ENCODE peak calls at places on chromosome 21, in seven cellular contexts. One of them, this sample, is unnamed.

GRCh38 chr21:46421756-46422555 is 36.7 kb upstream of the DIP2A start:
- DNase-seq in Panc1: no peak
- DNase-seq in fibroblast of mammary gland: no peak
- DNase-seq in HepG2: no peak
- DNase-seq in HL-60: no peak
- DNase-seq in MM.1S: no peak
- DNase-seq in heart right ventricle: no peak
- DNase-seq in this sample: no peak

GRCh38 chr21:42527127-42527488 is 13.5 kb downstream of the SLC37A1 start:
- DNase-seq in HL-60: no peak
- DNase-seq in Panc1: no peak
- DNase-seq in HepG2: no peak
- DNase-seq in fibroblast of mammary gland: no peak
- DNase-seq in heart right ventricle: no peak
- DNase-seq in MM.1S: no peak
- DNase-seq in this sample: no peak

GRCh38 chr21:42429856-42430255 is 26.2 kb downstream of the UBASH3A start:
- DNase-seq in Panc1: no peak
- DNase-seq in fibroblast of mammary gland: no peak
- DNase-seq in heart right ventricle: no peak
- DNase-seq in HL-60: no peak
- DNase-seq in HepG2: no peak
- DNase-seq in MM.1S: no peak
- DNase-seq in this sample: no peak

GRCh38 chr21:41289431-41289830 is 27.2 kb upstream of the FAM3B start:
- DNase-seq in HepG2: peak
- DNase-seq in MM.1S: no peak
- DNase-seq in HL-60: no peak
- DNase-seq in fibroblast of mammary gland: peak
- DNase-seq in Panc1: no peak
- DNase-seq in heart right ventricle: no peak
- DNase-seq in this sample: no peak

GRCh38 chr21:40901690-40902089 is 54.7 kb upstream of the DSCAM start:
- DNase-seq in HL-60: no peak
- DNase-seq in heart right ventricle: peak
- DNase-seq in MM.1S: no peak
- DNase-seq in Panc1: no peak
- DNase-seq in fibroblast of mammary gland: no peak
- DNase-seq in HepG2: no peak
- DNase-seq in this sample: no peak

GRCh38 chr21:26405735-26406361 is 167.2 kb downstream of the CYYR1 start:
- DNase-seq in Panc1: no peak
- DNase-seq in MM.1S: peak
- DNase-seq in fibroblast of mammary gland: peak
- DNase-seq in heart right ventricle: no peak
- DNase-seq in HL-60: no peak
- DNase-seq in HepG2: no peak
- DNase-seq in this sample: peak

GRCh38 chr21:42239973-42240372 is 21.0 kb downstream of the ABCG1 start:
- DNase-seq in fibroblast of mammary gland: no peak
- DNase-seq in Panc1: no peak
- DNase-seq in HL-60: no peak
- DNase-seq in MM.1S: no peak
- DNase-seq in HepG2: no peak
- DNase-seq in heart right ventricle: no peak
- DNase-seq in this sample: no peak

GRCh38 chr21:45999581-46000181 is 18.1 kb downstream of the COL6A1 start:
- DNase-seq in HepG2: no peak
- DNase-seq in HL-60: no peak
- DNase-seq in fibroblast of mammary gland: no peak
- DNase-seq in Panc1: no peak
- DNase-seq in heart right ventricle: peak
- DNase-seq in MM.1S: no peak
- DNase-seq in this sample: no peak

GRCh38 chr21:38039841-38040240 is 123.6 kb upstream of the KCNJ6 start:
- DNase-seq in fibroblast of mammary gland: no peak
- DNase-seq in Panc1: no peak
- DNase-seq in heart right ventricle: no peak
- DNase-seq in MM.1S: no peak
- DNase-seq in HepG2: no peak
- DNase-seq in HL-60: no peak
- DNase-seq in this sample: no peak

GRCh38 chr21:39483917-39484316 is 32.1 kb downstream of the SH3BGR start:
- DNase-seq in HL-60: no peak
- DNase-seq in heart right ventricle: no peak
- DNase-seq in Panc1: no peak
- DNase-seq in fibroblast of mammary gland: peak
- DNase-seq in MM.1S: no peak
- DNase-seq in HepG2: no peak
- DNase-seq in this sample: peak

GRCh38 chr21:42337276-42337675 is 13.5 kb downstream of the TFF2 start:
- DNase-seq in Panc1: no peak
- DNase-seq in fibroblast of mammary gland: no peak
- DNase-seq in heart right ventricle: no peak
- DNase-seq in MM.1S: no peak
- DNase-seq in HepG2: no peak
- DNase-seq in HL-60: no peak
- DNase-seq in this sample: no peak

GRCh38 chr21:34992736-34993135 is 56.4 kb downstream of the RUNX1 start:
- DNase-seq in HL-60: no peak
- DNase-seq in MM.1S: no peak
- DNase-seq in fibroblast of mammary gland: peak
- DNase-seq in heart right ventricle: no peak
- DNase-seq in HepG2: no peak
- DNase-seq in Panc1: no peak
- DNase-seq in this sample: peak

GRCh38 chr21:42169758-42170157 is 49.2 kb upstream of the ABCG1 start:
- DNase-seq in fibroblast of mammary gland: no peak
- DNase-seq in HepG2: no peak
- DNase-seq in Panc1: no peak
- DNase-seq in HL-60: no peak
- DNase-seq in heart right ventricle: no peak
- DNase-seq in MM.1S: no peak
- DNase-seq in this sample: no peak

GRCh38 chr21:38227401-38227800 is 29.4 kb upstream of the KCNJ15 start:
- DNase-seq in MM.1S: no peak
- DNase-seq in heart right ventricle: no peak
- DNase-seq in fibroblast of mammary gland: no peak
- DNase-seq in Panc1: no peak
- DNase-seq in HL-60: no peak
- DNase-seq in HepG2: no peak
- DNase-seq in this sample: no peak

GRCh38 chr21:31710586-31710985 is 21.3 kb downstream of the SCAF4 start:
- DNase-seq in MM.1S: no peak
- DNase-seq in HepG2: no peak
- DNase-seq in heart right ventricle: no peak
- DNase-seq in HL-60: no peak
- DNase-seq in fibroblast of mammary gland: peak
- DNase-seq in Panc1: no peak
- DNase-seq in this sample: peak

DNA sequence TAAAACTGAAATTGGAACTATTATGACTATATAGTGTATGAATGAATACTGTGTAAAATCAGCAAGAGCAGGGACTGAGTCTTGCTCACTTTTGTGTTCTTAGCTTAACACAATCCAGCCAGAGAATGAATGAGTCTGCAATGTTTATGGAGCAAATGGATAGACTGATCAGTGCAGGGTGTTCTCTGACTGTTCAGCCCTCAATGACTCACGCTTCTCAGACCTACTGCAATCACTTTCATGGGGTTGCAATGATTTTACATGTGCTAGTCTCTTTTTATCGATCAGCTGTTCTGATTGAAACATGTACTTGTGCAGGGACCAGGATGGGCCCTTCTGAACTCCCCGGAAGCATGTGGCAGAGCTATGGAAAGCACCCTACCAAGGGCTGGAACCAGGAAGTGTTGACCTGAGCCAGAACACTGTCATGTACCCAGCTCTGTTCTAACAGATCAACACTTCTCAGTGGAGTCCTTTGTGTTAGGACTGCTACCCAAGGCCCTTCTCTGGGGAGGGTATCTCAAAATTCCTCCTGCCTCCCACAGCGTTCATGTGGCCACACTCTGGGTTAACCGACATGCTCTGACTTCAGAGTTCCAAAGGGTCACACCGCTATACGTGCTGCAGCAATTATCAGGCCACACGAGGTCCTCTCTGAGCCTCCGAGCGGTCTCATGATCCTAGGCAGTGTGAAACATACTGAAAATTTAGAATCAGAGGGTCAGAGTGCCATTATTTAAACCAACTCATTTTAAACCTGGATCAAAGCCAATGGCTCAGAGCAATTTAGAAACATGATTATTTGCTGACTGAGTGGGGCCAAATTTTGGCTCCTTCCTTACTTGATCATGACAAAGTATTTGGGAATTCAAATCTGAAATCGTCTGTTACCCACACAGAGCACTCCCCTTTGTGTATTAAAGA is 35.2 kb downstream of the GRIK1 start:
- DNase-seq in HL-60: no peak
- DNase-seq in MM.1S: no peak
- DNase-seq in fibroblast of mammary gland: peak
- DNase-seq in Panc1: no peak
- DNase-seq in HepG2: no peak
- DNase-seq in heart right ventricle: no peak
- DNase-seq in this sample: peak
- H3K4me3 ChIP-seq in HL-60: no peak
- H3K4me3 ChIP-seq in MM.1S: no peak
- H3K4me3 ChIP-seq in fibroblast of mammary gland: no peak
- H3K4me3 ChIP-seq in Panc1: no peak
- H3K4me3 ChIP-seq in HepG2: no peak
- H3K4me3 ChIP-seq in heart right ventricle: no peak
- H3K4me3 ChIP-seq in this sample: no peak

DNA sequence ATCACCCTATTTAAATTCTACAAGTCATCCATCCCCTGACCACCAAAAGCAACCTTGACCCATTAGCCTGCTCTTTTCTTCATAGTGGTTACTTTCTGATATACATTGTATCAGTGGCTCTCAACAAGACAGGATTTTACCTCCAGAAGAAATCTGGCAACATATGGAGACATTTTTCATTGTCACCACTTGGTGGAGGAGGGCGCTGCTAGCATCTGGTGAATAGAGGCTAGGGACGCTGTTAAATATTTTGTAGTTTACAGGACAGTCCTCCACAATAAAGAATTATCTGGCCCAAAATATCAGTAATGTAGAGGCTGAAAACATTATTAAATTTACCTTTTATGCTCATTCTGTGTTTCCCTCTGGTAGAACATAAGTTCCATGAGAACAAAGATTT is 6.1 kb downstream of the HSPA13 start:
- DNase-seq in heart right ventricle: no peak
- DNase-seq in MM.1S: no peak
- DNase-seq in Panc1: no peak
- DNase-seq in HepG2: no peak
- DNase-seq in fibroblast of mammary gland: no peak
- DNase-seq in HL-60: no peak
- DNase-seq in this sample: no peak
- TF ChIP-seq CTCF in heart right ventricle: no peak
- TF ChIP-seq CTCF in MM.1S: peak
- TF ChIP-seq CTCF in Panc1: peak
- TF ChIP-seq CTCF in HepG2: no peak
- TF ChIP-seq CTCF in fibroblast of mammary gland: no peak
- TF ChIP-seq CTCF in HL-60: no peak
- TF ChIP-seq CTCF in this sample: no peak

GRCh38 chr21:43806017-43806710 is 16.8 kb downstream of the RRP1 start:
- DNase-seq in HepG2: no peak
- DNase-seq in MM.1S: no peak
- DNase-seq in fibroblast of mammary gland: no peak
- DNase-seq in HL-60: no peak
- DNase-seq in heart right ventricle: no peak
- DNase-seq in Panc1: no peak
- DNase-seq in this sample: no peak
- H3K4me3 ChIP-seq in HepG2: no peak
- H3K4me3 ChIP-seq in MM.1S: no peak
- H3K4me3 ChIP-seq in fibroblast of mammary gland: no peak
- H3K4me3 ChIP-seq in HL-60: no peak
- H3K4me3 ChIP-seq in heart right ventricle: no peak
- H3K4me3 ChIP-seq in Panc1: no peak
- H3K4me3 ChIP-seq in this sample: no peak

DNA sequence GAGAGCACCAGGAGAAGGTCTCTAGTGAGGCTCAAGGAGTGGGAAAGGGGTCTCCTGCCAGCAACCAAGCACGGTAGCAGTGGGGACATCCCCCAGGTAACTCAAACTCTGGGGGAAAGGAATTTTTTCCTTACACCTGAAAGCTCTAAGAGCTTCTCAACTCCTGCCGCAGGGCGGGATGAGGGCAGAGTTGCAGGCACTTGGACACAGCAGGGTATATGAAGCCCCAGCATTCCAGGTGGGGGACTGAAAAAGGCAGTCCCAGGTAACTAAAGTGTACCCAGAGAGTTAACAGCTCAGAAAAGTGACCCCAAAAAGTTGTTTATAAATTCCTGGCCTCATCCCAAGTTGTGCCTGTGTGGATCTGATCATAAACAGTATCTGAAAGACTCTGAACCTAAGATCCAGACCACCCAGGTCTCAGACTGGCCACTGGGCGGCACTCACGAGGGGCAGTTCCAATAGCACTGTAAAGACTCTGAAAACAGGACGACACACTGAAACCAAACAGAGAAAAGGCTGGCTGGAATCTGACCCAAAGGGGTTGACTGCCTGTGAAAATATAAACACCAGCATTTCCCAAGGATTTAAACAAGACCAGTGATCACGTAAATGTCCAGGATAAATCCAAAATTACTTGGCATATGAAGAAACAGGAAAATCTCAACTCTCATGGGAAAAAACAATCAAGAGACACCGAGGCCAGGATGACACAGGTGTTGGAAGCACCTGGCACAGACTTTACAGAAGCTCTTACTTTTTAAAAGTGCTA is 47.5 kb downstream of the HSF2BP start:
- DNase-seq in HL-60: peak
- DNase-seq in fibroblast of mammary gland: peak
- DNase-seq in HepG2: peak
- DNase-seq in MM.1S: peak
- DNase-seq in heart right ventricle: peak
- DNase-seq in Panc1: no peak
- DNase-seq in this sample: peak
- TF ChIP-seq CTCF in HL-60: peak
- TF ChIP-seq CTCF in fibroblast of mammary gland: peak
- TF ChIP-seq CTCF in HepG2: peak
- TF ChIP-seq CTCF in MM.1S: peak
- TF ChIP-seq CTCF in heart right ventricle: peak
- TF ChIP-seq CTCF in Panc1: peak
- TF ChIP-seq CTCF in this sample: peak

GRCh38 chr21:33684068-33684467 is 41.8 kb downstream of the ITSN1 start:
- DNase-seq in HepG2: no peak
- DNase-seq in HL-60: no peak
- DNase-seq in fibroblast of mammary gland: no peak
- DNase-seq in heart right ventricle: no peak
- DNase-seq in Panc1: no peak
- DNase-seq in MM.1S: no peak
- DNase-seq in this sample: no peak

GRCh38 chr21:33684923-33685560 is 42.7 kb downstream of the ITSN1 start:
- DNase-seq in heart right ventricle: no peak
- DNase-seq in MM.1S: peak
- DNase-seq in HepG2: peak
- DNase-seq in fibroblast of mammary gland: no peak
- DNase-seq in Panc1: no peak
- DNase-seq in HL-60: no peak
- DNase-seq in this sample: no peak

GRCh38 chr21:33686386-33686785 is 44.1 kb downstream of the ITSN1 start:
- DNase-seq in HepG2: no peak
- DNase-seq in HL-60: no peak
- DNase-seq in fibroblast of mammary gland: no peak
- DNase-seq in MM.1S: peak
- DNase-seq in heart right ventricle: no peak
- DNase-seq in Panc1: no peak
- DNase-seq in this sample: no peak

GRCh38 chr21:33687634-33688033 is 45.3 kb downstream of the ITSN1 start:
- DNase-seq in heart right ventricle: no peak
- DNase-seq in HepG2: peak
- DNase-seq in MM.1S: peak
- DNase-seq in HL-60: no peak
- DNase-seq in Panc1: no peak
- DNase-seq in fibroblast of mammary gland: no peak
- DNase-seq in this sample: no peak

GRCh38 chr21:33685613-33686197 is 43.4 kb downstream of the ITSN1 start:
- DNase-seq in Panc1: no peak
- DNase-seq in HL-60: no peak
- DNase-seq in MM.1S: peak
- DNase-seq in heart right ventricle: no peak
- DNase-seq in fibroblast of mammary gland: peak
- DNase-seq in HepG2: peak
- DNase-seq in this sample: peak
- H3K4me3 ChIP-seq in Panc1: no peak
- H3K4me3 ChIP-seq in HL-60: no peak
- H3K4me3 ChIP-seq in MM.1S: peak
- H3K4me3 ChIP-seq in heart right ventricle: no peak
- H3K4me3 ChIP-seq in fibroblast of mammary gland: no peak
- H3K4me3 ChIP-seq in HepG2: peak
- H3K4me3 ChIP-seq in this sample: no peak